ENCODE peak calls at places on chromosomes 4 and X, in four cellular contexts. Q is GM12878, G is GM12891, M is HCT116. T is an unnamed sample.

GRCh38 chrX:150873616-150874015 is 24.9 kb downstream of the CD99L2 start:
- DNase-seq in Q (no peak), G (no peak), M (peak), T (peak)

GRCh38 chr4:15370296-15370695 is 57.5 kb upstream of the C1QTNF7 start:
- DNase-seq in Q (no peak), G (no peak), M (no peak), T (no peak)

GRCh38 chr4:172996571-172997216 is 171.9 kb upstream of the GALNT7 start:
- DNase-seq in Q (no peak), G (no peak), M (no peak), T (no peak)

GRCh38 chr4:156475322-156475721 is 496.3 kb downstream of the PDGFC start:
- DNase-seq in Q (no peak), G (no peak), M (peak), T (no peak)

GRCh38 chr4:120085705-120086104 is 19.1 kb upstream of the MAD2L1 start:
- DNase-seq in Q (no peak), G (no peak), M (no peak), T (no peak)

GRCh38 chr4:128410037-128410436 is 122.4 kb upstream of the PGRMC2 start:
- DNase-seq in Q (no peak), G (no peak), M (no peak), T (no peak)

GRCh38 chrX:70386240-70386639 is 36.9 kb upstream of the GDPD2 start:
- DNase-seq in Q (no peak), G (no peak), M (no peak), T (no peak)

GRCh38 chr4:118173956-118174355 is 139.7 kb downstream of the NDST3 start:
- DNase-seq in Q (no peak), G (no peak), M (no peak), T (no peak)

GRCh38 chr4:10117424-10118354 is 1.1 kb upstream of the WDR1 start:
- DNase-seq in Q (peak), G (no peak), M (no peak), T (peak)

GRCh38 chrX:154655786-154656185 is 2.4 kb upstream of the CTAG2 start:
- DNase-seq in Q (no peak), G (no peak), M (no peak), T (no peak)

GRCh38 chr4:168353746-168354145 is 35.2 kb upstream of the DDX60 start:
- DNase-seq in Q (no peak), G (no peak), M (no peak), T (no peak)

GRCh38 chr4:174538876-174539250 is 16.6 kb upstream of the HPGD start:
- DNase-seq in Q (no peak), G (no peak), M (no peak), T (no peak)

GRCh38 chr4:30722916-30723270 is 2.7 kb downstream of the PCDH7 start:
- DNase-seq in Q (no peak), G (no peak), M (no peak), T (no peak)

GRCh38 chr4:55431710-55432336 is 36.1 kb downstream of the TMEM165 start:
- DNase-seq in Q (no peak), G (no peak), M (no peak), T (no peak)

GRCh38 chrX:29662759-29663503 is 552.4 kb upstream of the MAGEB2 start:
- DNase-seq in Q (peak), G (no peak), M (no peak), T (no peak)

GRCh38 chr4:13983189-13983790 is 355.8 kb upstream of the BOD1L1 start:
- DNase-seq in Q (no peak), G (no peak), M (no peak), T (no peak)

GRCh38 chrX:123983240-123983639 is 21.7 kb downstream of the STAG2 start:
- DNase-seq in Q (no peak), G (no peak), M (no peak), T (no peak)

GRCh38 chrX:26918633-26919032 is 544.5 kb downstream of the PPP4R3C start:
- DNase-seq in Q (no peak), G (no peak), M (peak), T (no peak)

GRCh38 chrX:104319346-104319745 is 64.6 kb upstream of the ESX1 start:
- DNase-seq in Q (no peak), G (no peak), M (no peak), T (no peak)

GRCh38 chr4:126532527-126532926 is 1100.2 kb upstream of the INTU start:
- DNase-seq in Q (no peak), G (no peak), M (no peak), T (no peak)

GRCh38 chr4:75630174-75630931 is at the start of gene CDKL2:
- DNase-seq in Q (peak), G (peak), M (peak), T (peak)

DNA sequence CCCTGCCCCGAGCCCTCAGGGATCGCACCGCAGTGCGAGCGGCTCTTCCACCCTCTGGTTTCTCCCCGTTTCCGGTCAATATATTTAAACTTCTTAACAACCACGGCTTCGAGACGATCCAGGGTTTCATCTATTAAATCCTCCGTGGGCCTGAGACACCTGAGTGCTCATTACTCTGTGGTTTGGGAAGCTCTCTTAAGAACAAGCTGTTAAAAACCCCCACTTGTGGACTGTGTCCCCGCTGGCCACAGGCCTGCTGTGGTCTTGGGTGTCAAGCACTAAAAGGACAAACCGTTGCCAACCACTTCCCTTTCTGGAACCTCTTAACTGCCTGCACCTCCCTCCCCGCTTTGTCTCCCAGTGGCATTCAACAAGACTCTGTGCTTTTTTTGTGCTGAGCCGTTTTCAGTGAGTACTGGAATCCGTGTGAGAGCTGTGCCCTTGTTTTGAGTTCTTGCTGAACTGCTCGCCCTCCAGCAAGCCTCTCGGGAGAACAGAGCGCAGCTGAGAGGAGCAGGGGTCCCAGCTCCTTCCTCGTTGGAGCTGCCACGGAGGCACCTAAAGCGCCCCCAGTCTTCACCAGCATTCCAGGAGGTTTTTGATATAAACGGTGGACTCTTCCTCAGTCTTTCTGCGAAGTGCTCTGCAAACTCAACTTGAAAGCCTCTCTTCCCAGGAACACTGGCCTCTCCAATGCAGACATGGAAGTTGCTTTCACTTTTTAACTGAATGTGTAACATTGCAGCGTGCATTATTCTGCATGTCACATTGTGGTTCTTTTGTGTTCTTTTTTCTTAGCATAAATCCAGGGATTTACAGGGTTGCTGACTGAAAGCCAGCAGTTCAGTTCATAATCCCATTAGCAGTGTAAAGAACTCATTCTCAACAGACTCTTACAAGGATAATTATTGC is 706 bp upstream of the IGFBP7 start:
- DNase-seq in Q (no peak), G (peak), M (no peak), T (peak)
- TF ChIP-seq POLR2AphosphoS5 in Q (no peak), G (no peak), M (no peak), T (no peak)

DNA sequence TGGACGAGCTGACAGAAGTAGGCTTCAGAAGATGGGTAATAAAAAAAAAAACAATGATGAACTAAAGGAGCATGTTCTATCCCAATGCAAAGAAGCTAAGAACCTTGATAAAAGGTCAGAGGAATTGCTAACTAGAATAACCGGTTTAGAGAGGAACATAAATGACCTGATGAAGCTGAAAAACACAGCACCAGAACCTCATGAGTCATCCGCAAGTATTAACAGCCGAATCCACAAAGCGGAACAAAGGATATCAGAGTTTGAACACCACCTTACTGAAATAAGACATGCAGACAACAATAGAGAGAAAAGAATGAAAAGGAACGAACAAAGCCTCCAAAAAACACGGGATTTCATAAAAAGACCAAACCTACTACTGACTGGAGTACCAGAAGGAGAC is 10.5 kb downstream of the NELFA start:
- DNase-seq in Q (no peak), G (no peak), M (no peak), T (no peak)
- TF ChIP-seq POLR2AphosphoS5 in Q (no peak), G (no peak), M (no peak), T (no peak)

GRCh38 chrX:11665144-11666040 is at the start of gene ARHGAP6:
- DNase-seq in Q (no peak), G (peak), M (no peak), T (peak)
- TF ChIP-seq POLR2AphosphoS5 in Q (no peak), G (no peak), M (no peak), T (peak)

GRCh38 chrX:120244735-120245498 is 5.7 kb upstream of the ZBTB33 start:
- DNase-seq in Q (no peak), G (peak), M (peak), T (peak)
- TF ChIP-seq POLR2AphosphoS5 in Q (peak), G (no peak), M (peak), T (peak)

DNA sequence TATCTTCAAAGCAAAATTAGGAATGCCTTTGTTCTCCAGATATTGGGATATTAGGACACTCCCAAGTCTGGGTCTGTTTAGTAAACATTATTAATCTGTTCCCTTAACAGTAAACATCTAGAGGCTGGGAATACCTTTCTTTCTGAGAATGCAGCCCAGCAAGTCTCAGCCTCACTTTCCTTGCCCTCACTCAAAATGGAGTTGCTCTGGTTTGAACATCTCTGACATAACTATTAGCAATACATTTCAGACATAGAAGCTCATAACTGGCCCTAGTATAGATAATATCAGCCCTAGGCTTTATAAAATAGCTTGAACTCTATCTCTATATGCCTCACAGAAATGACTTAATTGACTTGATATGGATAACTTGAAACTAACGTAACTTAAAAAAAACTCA is 299.8 kb downstream of the SPATA18 start:
- DNase-seq in Q (no peak), G (no peak), M (no peak), T (no peak)
- TF ChIP-seq POLR2AphosphoS5 in Q (no peak), G (no peak), M (no peak), T (no peak)

DNA sequence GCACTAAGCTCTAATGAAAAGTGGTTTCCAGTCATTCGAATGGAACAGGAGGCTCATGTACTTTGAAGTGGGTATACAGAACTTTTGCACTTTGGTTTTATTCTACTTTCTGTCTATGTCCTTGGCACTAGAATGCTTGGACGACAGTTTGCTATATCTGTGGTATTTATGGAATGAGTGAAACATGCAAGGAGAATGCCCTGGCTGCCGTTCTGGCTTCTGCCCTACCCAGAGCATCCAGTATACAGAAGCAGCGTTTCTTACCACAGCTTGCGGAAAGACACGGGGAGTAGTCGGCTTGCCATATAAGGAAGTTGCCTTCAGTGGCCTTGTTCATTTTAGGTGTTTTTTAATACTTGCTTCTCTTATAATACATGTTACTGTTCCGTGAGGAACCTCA is 98.0 kb downstream of the TBL1X start:
- DNase-seq in Q (no peak), G (no peak), M (no peak), T (no peak)
- TF ChIP-seq POLR2AphosphoS5 in Q (no peak), G (no peak), M (no peak), T (no peak)

DNA sequence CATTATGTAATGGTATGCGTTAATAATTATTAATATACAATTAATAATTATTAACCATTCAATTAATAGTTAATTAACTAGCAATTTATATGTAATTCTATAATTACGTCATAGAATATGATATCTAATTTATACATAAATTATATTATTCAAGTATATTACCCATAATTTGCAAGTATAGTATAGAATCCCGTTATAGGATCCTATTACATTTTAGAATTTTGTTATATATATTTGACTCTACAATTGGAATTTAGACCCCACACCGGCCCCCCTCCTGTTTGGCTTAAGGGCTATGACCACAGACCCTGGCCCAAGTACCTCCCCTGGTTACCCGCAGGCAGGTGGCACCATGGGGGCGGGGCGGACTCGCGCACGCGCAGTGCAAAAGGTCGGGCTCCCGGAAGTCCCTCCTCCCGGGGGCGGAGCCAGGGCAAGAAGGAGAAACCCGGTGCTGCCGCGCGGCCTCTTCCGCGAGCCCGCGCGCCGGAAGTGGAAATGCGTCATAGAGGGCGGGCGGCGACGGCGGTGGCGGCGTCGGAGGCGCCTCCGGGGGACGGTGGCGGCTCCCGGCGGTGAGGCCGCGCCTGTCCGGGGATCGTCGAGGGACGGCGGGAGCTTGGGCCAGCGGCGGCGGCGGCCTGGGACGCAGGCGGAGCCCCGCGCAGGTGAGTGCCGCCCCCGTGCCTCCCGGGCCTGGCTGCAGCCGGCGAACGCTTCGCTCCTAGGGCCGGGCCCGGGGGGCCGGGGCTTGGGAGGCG is at the start of gene AKAP17A:
- DNase-seq in Q (peak), G (peak), M (peak), T (peak)
- TF ChIP-seq POLR2AphosphoS5 in Q (peak), G (no peak), M (peak), T (peak)

GRCh38 chr4:1216076-1216614 is 32.8 kb downstream of the CTBP1 start:
- DNase-seq in Q (no peak), G (no peak), M (no peak), T (no peak)

GRCh38 chr4:1213336-1213995 is 35.5 kb downstream of the CTBP1 start:
- DNase-seq in Q (no peak), G (no peak), M (no peak), T (no peak)

GRCh38 chr4:1215347-1216075 is 33.4 kb downstream of the CTBP1 start:
- DNase-seq in Q (peak), G (peak), M (no peak), T (no peak)

GRCh38 chr4:1212546-1213335 is 36.2 kb downstream of the CTBP1 start:
- DNase-seq in Q (no peak), G (no peak), M (no peak), T (peak)

GRCh38 chr4:1214101-1215095 is 34.5 kb downstream of the CTBP1 start:
- DNase-seq in Q (no peak), G (no peak), M (no peak), T (no peak)
- TF ChIP-seq POLR2AphosphoS5 in Q (no peak), G (no peak), M (no peak), T (no peak)

T was measured in sigmoid colon.